ENCODE peak calls at places on chromosomes 7 and 10, in six cellular contexts. B is CD8-positive, alpha-beta T cell; P is activated CD8-positive, alpha-beta T cell treated with anti-CD3 and anti-CD28 coated beads for 36 hours; S is nephron progenitor cell; U is brain microvascular endothelial cell; E is transverse colon. Y is an unnamed sample.
A peak's percentile ranks its signal among the peaks of the same experiment; 100 is the strongest.

GRCh38 chr7:141198191-141198958 is 124.5 kb downstream of the TMEM178B start:
- DNase-seq in B (no peak), U (no peak), S (no peak), P (no peak), E (no peak), Y (no peak)

GRCh38 chr10:132335189-132336063 is 3.4 kb downstream of the LRRC27 start:
- DNase-seq in S (no peak), E (peak; percentile 29), B (peak; percentile 20), U (no peak), P (no peak), Y (no peak)

GRCh38 chr7:4709187-4709586 is 27.1 kb downstream of the FOXK1 start:
- DNase-seq in E (no peak), S (peak; percentile 32), B (no peak), P (no peak), U (no peak), Y (no peak)

GRCh38 chr10:70355234-70356021 is 27.0 kb downstream of the LRRC20 start:
- DNase-seq in E (peak; percentile 27), U (no peak), P (peak; percentile 40), B (no peak), S (no peak), Y (no peak)

GRCh38 chr10:27724287-27724686 is 21.3 kb downstream of the MKX start:
- DNase-seq in S (no peak), B (no peak), P (no peak), U (no peak), E (no peak), Y (no peak)

GRCh38 chr7:137772748-137773147 is 74.0 kb downstream of the DGKI start:
- DNase-seq in B (no peak), S (no peak), U (peak; percentile 90), P (no peak), E (no peak), Y (no peak)

GRCh38 chr7:25519962-25520562 is 291.8 kb upstream of the NPVF start:
- DNase-seq in S (no peak), E (no peak), U (no peak), P (no peak), B (no peak), Y (no peak)

GRCh38 chr7:6407434-6407833 is 40.3 kb downstream of the DAGLB start:
- DNase-seq in S (no peak), E (no peak), P (no peak), U (no peak), B (no peak), Y (no peak)

GRCh38 chr10:110446954-110447608 is 50.6 kb upstream of the DUSP5 start:
- DNase-seq in S (no peak), B (no peak), U (peak; percentile 87), E (no peak), P (no peak), Y (peak; percentile 35)

GRCh38 chr7:5695037-5695708 is 86.3 kb downstream of the RNF216 start:
- DNase-seq in U (peak; percentile 85), P (peak; percentile 87), B (peak; percentile 58), E (peak; percentile 53), S (no peak), Y (no peak)

GRCh38 chr7:93036807-93037206 is 81.0 kb downstream of the SAMD9 start:
- DNase-seq in P (peak; percentile 65), E (no peak), S (no peak), B (no peak), U (no peak), Y (no peak)

DNA sequence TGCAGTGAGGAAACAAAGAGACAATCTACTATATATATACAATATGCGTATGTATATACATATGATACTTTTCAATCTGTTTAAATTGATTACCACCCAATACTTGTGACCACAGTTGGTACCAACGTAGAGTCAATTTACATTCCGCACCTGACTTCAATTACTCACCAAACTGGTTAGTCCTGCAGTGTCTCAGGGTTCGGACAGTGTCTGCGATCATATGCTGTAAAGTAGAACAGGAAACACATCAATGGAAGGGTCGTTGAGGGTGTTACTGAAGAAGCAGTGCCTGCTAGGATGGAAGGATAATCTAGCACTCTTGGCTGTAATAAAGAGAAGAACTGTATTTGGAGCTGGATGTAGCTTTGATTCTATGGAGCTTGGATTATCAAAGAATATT is 179.7 kb upstream of the CDCA7L start:
- DNase-seq in P (no peak), U (no peak), S (no peak), E (no peak), B (no peak), Y (no peak)
- TF ChIP-seq CTCF in P (no peak), U (no peak), S (no peak), E (no peak), B (no peak), Y (no peak)

GRCh38 chr10:122054046-122055025 is 65.4 kb downstream of the TACC2 start:
- DNase-seq in P (peak; percentile 26), B (no peak), U (peak; percentile 64), S (peak; percentile 52), E (peak; percentile 60), Y (no peak)
- TF ChIP-seq CTCF in P (peak; percentile 42), B (no peak), U (peak; percentile 75), S (peak; percentile 64), E (peak; percentile 52), Y (peak; percentile 53)

GRCh38 chr7:122893486-122893885 is 7.2 kb upstream of the CADPS2 start:
- DNase-seq in S (no peak), P (no peak), U (no peak), E (no peak), B (no peak), Y (no peak)

GRCh38 chr7:122901250-122901649 is 15.0 kb upstream of the CADPS2 start:
- DNase-seq in U (no peak), P (no peak), S (no peak), B (no peak), E (no peak), Y (no peak)

DNA sequence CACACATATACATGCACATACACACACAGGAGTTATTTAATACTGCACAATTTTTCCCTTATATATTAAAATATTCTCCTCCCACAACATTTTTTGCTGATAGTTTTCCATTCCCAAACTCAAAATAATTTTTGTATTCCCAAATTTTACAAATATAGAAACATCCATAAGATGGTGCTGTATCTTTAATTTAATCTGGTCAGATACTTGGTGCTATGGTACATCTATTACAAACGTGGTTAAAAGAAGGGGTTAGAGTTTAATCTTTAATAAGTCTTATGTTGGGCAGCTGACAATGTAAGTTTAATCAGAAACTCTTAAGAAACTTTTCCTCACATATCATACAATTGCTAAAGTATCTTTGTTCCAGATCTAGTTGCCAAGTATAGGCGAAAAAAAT is 10.2 kb upstream of the CADPS2 start:
- DNase-seq in E (no peak), B (no peak), P (no peak), S (no peak), U (no peak), Y (no peak)
- TF ChIP-seq CTCF in E (no peak), B (no peak), P (no peak), S (no peak), U (no peak), Y (no peak)

GRCh38 chr10:63628526-63629362 is 107.5 kb downstream of the REEP3 start:
- DNase-seq in U (peak; percentile 28), S (peak; percentile 54), B (no peak), E (peak; percentile 68), P (peak; percentile 21), Y (no peak)

GRCh38 chr10:63627881-63628296 is 106.7 kb downstream of the REEP3 start:
- DNase-seq in E (no peak), P (no peak), S (no peak), U (no peak), B (no peak), Y (no peak)

GRCh38 chr10:63630085-63630927 is 109.1 kb downstream of the REEP3 start:
- DNase-seq in P (peak; percentile 88), B (peak; percentile 60), U (peak; percentile 91), E (peak; percentile 91), S (peak; percentile 92), Y (peak; percentile 89)

GRCh38 chr10:63630928-63631685 is 109.9 kb downstream of the REEP3 start:
- DNase-seq in B (no peak), P (no peak), U (peak; percentile 87), S (no peak), E (no peak), Y (peak; percentile 87)

GRCh38 chr10:63629363-63630084 is 108.3 kb downstream of the REEP3 start:
- DNase-seq in B (peak; percentile 67), E (peak; percentile 96), U (peak; percentile 99), S (peak; percentile 89), P (peak; percentile 92), Y (peak; percentile 96)
- TF ChIP-seq CTCF in B (peak; percentile 87), E (peak; percentile 72), U (peak; percentile 96), S (peak; percentile 78), P (peak; percentile 90), Y (peak; percentile 82)

Y was measured in AG09319.